ENCODE peak calls at places on chromosome 2, in eight cellular contexts. Y is GM12892; L is stimulated activated CD8-positive, alpha-beta memory T cell treated with anti-CD3 and anti-CD28 coated beads, Interleukin-15, amount 100 ng/mL, for 48 hours; I is NCI-H2029; Z is fibroblast of pulmonary artery; D is GM23248; F is testis; Q is GM23338. V is an unnamed sample.

GRCh38 chr2:119332953-119333352 is 33.7 kb downstream of the C2orf76 start:
- DNase-seq in D (no peak), Q (no peak), F (no peak), L (no peak), Y (no peak), I (no peak), Z (no peak), V (no peak)

GRCh38 chr2:62452701-62453449 is 53.1 kb downstream of the TMEM17 start:
- DNase-seq in L (no peak), F (no peak), Q (no peak), Z (no peak), D (no peak), I (no peak), Y (no peak), V (no peak)

GRCh38 chr2:239676716-239677454 is 276.1 kb upstream of the HDAC4 start:
- DNase-seq in Z (no peak), I (no peak), F (peak), L (no peak), Y (no peak), Q (no peak), D (no peak), V (no peak)

GRCh38 chr2:208064220-208064951 is 39.1 kb upstream of the PLEKHM3 start:
- DNase-seq in L (no peak), D (peak), Y (no peak), Q (no peak), Z (peak), F (no peak), I (no peak), V (peak)

GRCh38 chr2:112773091-112773490 is 8.7 kb upstream of the CKAP2L start:
- DNase-seq in F (no peak), D (no peak), Y (no peak), Z (no peak), Q (no peak), I (no peak), L (no peak), V (no peak)

GRCh38 chr2:238878051-238878735 is 30.3 kb downstream of the TWIST2 start:
- DNase-seq in I (no peak), L (no peak), D (no peak), Y (no peak), Q (no peak), F (no peak), Z (no peak), V (no peak)

GRCh38 chr2:237860273-237860935 is 981 bp downstream of the RAMP1 start:
- DNase-seq in I (no peak), Q (no peak), Z (no peak), D (no peak), Y (no peak), L (no peak), F (no peak), V (no peak)

GRCh38 chr2:183995632-183996031 is 602.7 kb upstream of the ZNF804A start:
- DNase-seq in Z (no peak), D (no peak), Y (no peak), L (no peak), I (peak), F (no peak), Q (no peak), V (no peak)

GRCh38 chr2:12050381-12050780 is 303.9 kb downstream of the LPIN1 start:
- DNase-seq in F (no peak), L (no peak), Q (no peak), D (peak), Y (no peak), I (no peak), Z (no peak), V (no peak)

GRCh38 chr2:95670686-95671085 is 78.9 kb downstream of the TRIM43 start:
- DNase-seq in Y (no peak), D (peak), Z (no peak), I (no peak), L (no peak), F (no peak), Q (no peak), V (no peak)

GRCh38 chr2:11235583-11235982 is 80.3 kb downstream of the SLC66A3 start:
- DNase-seq in Q (no peak), D (no peak), Z (no peak), F (no peak), L (no peak), Y (no peak), I (no peak), V (no peak)

GRCh38 chr2:65607906-65608305 is 175.5 kb upstream of the SPRED2 start:
- DNase-seq in Z (no peak), Q (no peak), L (no peak), I (no peak), Y (no peak), D (no peak), F (no peak), V (no peak)

GRCh38 chr2:182866461-182867369 is at the start of gene FRZB:
- DNase-seq in I (peak), Q (peak), L (no peak), F (peak), Y (no peak), D (peak), Z (peak), V (no peak)

GRCh38 chr2:150125708-150126107 is 361.8 kb downstream of the RND3 start:
- DNase-seq in Q (no peak), L (no peak), D (peak), Y (no peak), Z (peak), F (no peak), I (no peak), V (no peak)

GRCh38 chr2:205527801-205528200 is 154.5 kb upstream of the NRP2 start:
- DNase-seq in Z (no peak), D (peak), Q (no peak), F (no peak), Y (no peak), L (no peak), I (no peak), V (no peak)

GRCh38 chr2:120133572-120134244 is 89.5 kb downstream of the TMEM185B start:
- DNase-seq in F (no peak), Q (no peak), Y (no peak), I (no peak), Z (peak), D (peak), L (no peak), V (no peak)

GRCh38 chr2:150532883-150533282 is 45.4 kb upstream of the RND3 start:
- DNase-seq in Z (peak), Q (no peak), L (no peak), Y (no peak), F (no peak), I (no peak), D (peak), V (no peak)

V was measured in NCI-H2107.